ENCODE peak calls at places on chromosomes 2 and 18, in ten cellular contexts. F is endodermal cell; G is uterus; R is HCT116; D is left ventricle myocardium inferior; J is heart right ventricle; S is body of pancreas; Y is CD4-positive, alpha-beta T cell; U is psoas muscle; M is upper lobe of right lung. V is an unnamed sample.

GRCh38 chr2:240213226-240213475 is 72.7 kb upstream of the OTOS start:
- DNase-seq in F (no peak), G (no peak), R (no peak), D (no peak), J (no peak), S (no peak), Y (no peak), U (no peak), M (peak; percentile 82), V (no peak)

GRCh38 chr2:73901143-73901542 is 8.3 kb downstream of the ACTG2 start:
- DNase-seq in F (no peak), G (no peak), R (no peak), D (no peak), J (no peak), S (no peak), Y (no peak), U (no peak), M (no peak), V (no peak)

GRCh38 chr2:165032559-165032958 is 77.2 kb upstream of the SLC38A11 start:
- DNase-seq in F (no peak), G (no peak), R (no peak), D (no peak), J (no peak), S (no peak), Y (no peak), U (no peak), M (no peak), V (no peak)

GRCh38 chr2:32008811-32009478 is 1.9 kb downstream of the MEMO1 start:
- DNase-seq in F (no peak), G (no peak), R (no peak), D (no peak), J (no peak), S (peak; percentile 16), Y (no peak), U (no peak), M (no peak), V (no peak)

GRCh38 chr2:220775856-220776467 is 796.1 kb downstream of the EPHA4 start:
- DNase-seq in F (peak; percentile 66), G (no peak), R (no peak), D (no peak), J (no peak), S (no peak), Y (no peak), U (no peak), M (no peak), V (no peak)

GRCh38 chr2:197273485-197273884 is 37.1 kb downstream of the ANKRD44 start:
- DNase-seq in F (no peak), G (peak; percentile 37), R (no peak), D (no peak), J (no peak), S (peak; percentile 90), Y (no peak), U (peak; percentile 72), M (peak; percentile 73), V (no peak)

GRCh38 chr2:45300026-45300750 is 290.9 kb upstream of the SIX2 start:
- DNase-seq in F (no peak), G (no peak), R (no peak), D (no peak), J (no peak), S (peak; percentile 38), Y (no peak), U (no peak), M (no peak), V (no peak)

GRCh38 chr2:126874961-126875360 is 23.7 kb upstream of the TEX51 start:
- DNase-seq in F (peak; percentile 38), G (no peak), R (no peak), D (no peak), J (no peak), S (no peak), Y (no peak), U (no peak), M (no peak), V (no peak)

GRCh38 chr18:29979884-29980283 is 1062.7 kb downstream of the DSC3 start:
- DNase-seq in F (no peak), G (no peak), R (no peak), D (no peak), J (no peak), S (no peak), Y (no peak), U (no peak), M (no peak), V (no peak)

GRCh38 chr2:69138793-69139510 is 126.0 kb downstream of the ANTXR1 start:
- DNase-seq in F (no peak), G (peak; percentile 76), R (peak; percentile 45), D (no peak), J (no peak), S (peak; percentile 4), Y (no peak), U (peak; percentile 72), M (no peak), V (no peak)

GRCh38 chr18:12305211-12305610 is 2.8 kb upstream of the TUBB6 start:
- DNase-seq in F (no peak), G (no peak), R (no peak), D (no peak), J (no peak), S (no peak), Y (no peak), U (no peak), M (no peak), V (no peak)
- H3K27me3 ChIP-seq in F (peaks cover 29% of the 10 kb centered on the region), G (no peaks in the 10 kb centered on the region), R (no peaks in the 10 kb centered on the region), D (no peaks in the 10 kb centered on the region), J (no peaks in the 10 kb centered on the region), S (no peaks in the 10 kb centered on the region), Y (peaks cover 34% of the 10 kb centered on the region), U (peaks cover 41% of the 10 kb centered on the region), M (no peaks in the 10 kb centered on the region), V (no peaks in the 10 kb centered on the region)

GRCh38 chr2:196136151-196136550 is 35.2 kb downstream of the STK17B start:
- DNase-seq in F (no peak), G (no peak), R (no peak), D (no peak), J (no peak), S (no peak), Y (no peak), U (no peak), M (no peak), V (no peak)

GRCh38 chr2:196131384-196131861 is 40.0 kb downstream of the STK17B start:
- DNase-seq in F (peak; percentile 85), G (no peak), R (peak; percentile 66), D (no peak), J (peak; percentile 16), S (peak; percentile 59), Y (peak; percentile 46), U (peak; percentile 29), M (no peak), V (no peak)

GRCh38 chr2:196131949-196132925 is 39.1 kb downstream of the STK17B start:
- DNase-seq in F (peak; percentile 68), G (no peak), R (no peak), D (no peak), J (no peak), S (no peak), Y (peak; percentile 48), U (no peak), M (no peak), V (no peak)

GRCh38 chr2:196140213-196140612 is 31.2 kb downstream of the STK17B start:
- DNase-seq in F (no peak), G (no peak), R (no peak), D (no peak), J (no peak), S (no peak), Y (no peak), U (no peak), M (no peak), V (no peak)

DNA sequence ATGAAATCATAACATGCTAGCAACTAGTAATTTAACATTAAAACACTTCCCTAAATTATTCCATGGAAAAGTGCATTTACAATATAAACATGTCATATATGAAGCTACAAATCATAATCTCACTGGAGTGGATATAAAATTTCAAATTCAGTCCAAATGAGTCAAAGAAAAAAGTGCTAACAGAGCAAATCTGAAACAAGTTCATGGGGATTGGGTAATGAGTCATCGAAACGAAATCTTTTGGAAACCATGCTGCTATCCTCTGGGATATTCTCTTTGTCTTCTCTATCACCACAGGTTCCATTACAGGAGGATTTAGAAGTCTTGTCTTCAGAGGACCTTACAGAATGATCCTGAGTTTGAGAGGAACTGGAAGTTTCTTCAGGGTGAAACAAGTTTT is 34.1 kb downstream of the STK17B start:
- DNase-seq in F (no peak), G (no peak), R (no peak), D (no peak), J (no peak), S (no peak), Y (no peak), U (no peak), M (no peak), V (no peak)
- H3K9me3 ChIP-seq in F (peaks cover 13% of the 10 kb centered on the region), G (no peaks in the 10 kb centered on the region), R (no peaks in the 10 kb centered on the region), D (peaks cover 26% of the 10 kb centered on the region), J (peaks cover 4% of the 10 kb centered on the region), S (no peaks in the 10 kb centered on the region), Y (peaks cover 16% of the 10 kb centered on the region), U (peaks cover 8% of the 10 kb centered on the region), M (peaks cover 11% of the 10 kb centered on the region), V (peaks cover 12% of the 10 kb centered on the region)

GRCh38 chr2:15058628-15059157 is 426.2 kb downstream of the LRATD1 start:
- DNase-seq in F (no peak), G (no peak), R (no peak), D (no peak), J (no peak), S (no peak), Y (no peak), U (no peak), M (no peak), V (no peak)

GRCh38 chr2:15053542-15053941 is 421.0 kb downstream of the LRATD1 start:
- DNase-seq in F (no peak), G (no peak), R (no peak), D (no peak), J (no peak), S (no peak), Y (no peak), U (no peak), M (no peak), V (no peak)

GRCh38 chr2:15061268-15061667 is 428.8 kb downstream of the LRATD1 start:
- DNase-seq in F (no peak), G (no peak), R (no peak), D (no peak), J (no peak), S (no peak), Y (no peak), U (no peak), M (no peak), V (no peak)

GRCh38 chr2:15059870-15060617 is 427.5 kb downstream of the LRATD1 start:
- DNase-seq in F (no peak), G (no peak), R (no peak), D (no peak), J (no peak), S (no peak), Y (no peak), U (no peak), M (no peak), V (no peak)

DNA sequence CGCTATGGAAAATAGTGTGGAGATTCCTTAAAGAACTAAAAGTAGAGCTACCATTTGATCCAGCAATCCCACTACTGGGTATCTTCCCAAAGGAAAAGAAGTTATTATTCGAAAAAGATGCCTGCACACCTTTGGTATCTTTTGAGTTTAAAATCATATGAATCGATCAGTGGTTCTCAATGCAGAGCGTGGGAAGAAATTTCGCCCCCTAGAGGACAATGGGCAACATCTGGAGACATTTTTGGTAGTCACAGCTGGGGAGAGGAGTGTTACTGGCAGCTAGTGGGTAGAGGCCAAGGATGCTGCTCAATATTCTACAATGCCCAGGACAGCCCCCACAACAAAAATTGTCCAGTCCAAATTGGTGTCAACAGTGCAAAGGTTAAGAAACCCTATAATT is 425.5 kb downstream of the LRATD1 start:
- DNase-seq in F (peak; percentile 66), G (no peak), R (peak; percentile 12), D (no peak), J (no peak), S (no peak), Y (no peak), U (no peak), M (no peak), V (no peak)
- TF ChIP-seq CTCF in F (peak; percentile 80), G (no peak), R (peak; percentile 71), D (peak; percentile 21), J (no peak), S (no peak), Y (no peak), U (peak; percentile 4), M (peak; percentile 6), V (no peak)

GRCh38 chr2:217918220-217919024 is 84.4 kb downstream of the TNS1 start:
- DNase-seq in F (peak; percentile 84), G (peak; percentile 74), R (no peak), D (no peak), J (no peak), S (no peak), Y (no peak), U (peak; percentile 58), M (no peak), V (no peak)
- H3K27me3 ChIP-seq in F (no peaks in the 10 kb centered on the region), G (no peaks in the 10 kb centered on the region), R (no peaks in the 10 kb centered on the region), D (no peaks in the 10 kb centered on the region), J (no peaks in the 10 kb centered on the region), S (no peaks in the 10 kb centered on the region), Y (no peaks in the 10 kb centered on the region), U (no peaks in the 10 kb centered on the region), M (no peaks in the 10 kb centered on the region), V (no peaks in the 10 kb centered on the region)